ENCODE peak calls at places on chromosomes 4 and X, in four cellular contexts. G, J, A and E are unnamed samples.

GRCh38 chrX:105483011-105483410 is 262.5 kb upstream of the TEX13A start:
- DNase-seq in G (no peak), J (peak; percentile 16), A (no peak), E (no peak)

GRCh38 chr4:99998062-99998880 is 48.2 kb upstream of the H2AZ1 start:
- DNase-seq in G (no peak), J (peak; percentile 42), A (peak; percentile 9), E (no peak)

GRCh38 chr4:83389756-83390505 is 55.3 kb upstream of the HPSE start:
- DNase-seq in G (no peak), J (no peak), A (no peak), E (no peak)

GRCh38 chr4:119797238-119797894 is 168.8 kb upstream of the PDE5A start:
- DNase-seq in G (no peak), J (no peak), A (no peak), E (no peak)

GRCh38 chr4:183132081-183132480 is 33.0 kb downstream of the WWC2 start:
- DNase-seq in G (no peak), J (no peak), A (no peak), E (no peak)

GRCh38 chr4:31237242-31237641 is 517.1 kb downstream of the PCDH7 start:
- DNase-seq in G (no peak), J (no peak), A (no peak), E (no peak)

GRCh38 chrX:18286322-18286831 is 65.7 kb upstream of the BEND2 start:
- DNase-seq in G (no peak), J (no peak), A (no peak), E (no peak)

GRCh38 chr4:113610542-113610941 is 151.0 kb downstream of the CAMK2D start:
- DNase-seq in G (no peak), J (no peak), A (no peak), E (no peak)

GRCh38 chr4:115165503-115165902 is 52.1 kb upstream of the NDST4 start:
- DNase-seq in G (no peak), J (no peak), A (no peak), E (no peak)

GRCh38 chr4:20474119-20474518 is 222.4 kb downstream of the SLIT2 start:
- DNase-seq in G (no peak), J (peak; percentile 37), A (no peak), E (no peak)

GRCh38 chrX:40933132-40934078 is 151.8 kb upstream of the USP9X start:
- DNase-seq in G (peak; percentile 68), J (peak; percentile 82), A (no peak), E (no peak)

GRCh38 chrX:132365490-132365889 is 123.3 kb downstream of the MBNL3 start:
- DNase-seq in G (no peak), J (no peak), A (no peak), E (no peak)

GRCh38 chr4:78022517-78022916 is 34.6 kb upstream of the FRAS1 start:
- DNase-seq in G (no peak), J (no peak), A (no peak), E (no peak)

GRCh38 chr4:2881431-2881830 is 37.8 kb downstream of the ADD1 start:
- DNase-seq in G (no peak), J (peak; percentile 65), A (no peak), E (no peak)

GRCh38 chr4:170589597-170590191 is 499.9 kb upstream of the AADAT start:
- DNase-seq in G (peak; percentile 2), J (no peak), A (peak; percentile 36), E (no peak)

GRCh38 chrX:10833299-10834169 is 213.1 kb upstream of the MID1 start:
- DNase-seq in G (peak; percentile 14), J (no peak), A (peak; percentile 10), E (peak; percentile 70)

GRCh38 chrX:21723097-21723496 is 34.8 kb downstream of the SMPX start:
- DNase-seq in G (no peak), J (no peak), A (no peak), E (no peak)

GRCh38 chr4:80010316-80010715 is 62.7 kb downstream of the ANTXR2 start:
- DNase-seq in G (no peak), J (no peak), A (no peak), E (no peak)

GRCh38 chr4:80008971-80009370 is 64.1 kb downstream of the ANTXR2 start:
- DNase-seq in G (no peak), J (no peak), A (no peak), E (no peak)

GRCh38 chr4:80014531-80014930 is 58.5 kb downstream of the ANTXR2 start:
- DNase-seq in G (no peak), J (no peak), A (no peak), E (no peak)

GRCh38 chr4:80012291-80012690 is 60.7 kb downstream of the ANTXR2 start:
- DNase-seq in G (no peak), J (no peak), A (no peak), E (no peak)

DNA sequence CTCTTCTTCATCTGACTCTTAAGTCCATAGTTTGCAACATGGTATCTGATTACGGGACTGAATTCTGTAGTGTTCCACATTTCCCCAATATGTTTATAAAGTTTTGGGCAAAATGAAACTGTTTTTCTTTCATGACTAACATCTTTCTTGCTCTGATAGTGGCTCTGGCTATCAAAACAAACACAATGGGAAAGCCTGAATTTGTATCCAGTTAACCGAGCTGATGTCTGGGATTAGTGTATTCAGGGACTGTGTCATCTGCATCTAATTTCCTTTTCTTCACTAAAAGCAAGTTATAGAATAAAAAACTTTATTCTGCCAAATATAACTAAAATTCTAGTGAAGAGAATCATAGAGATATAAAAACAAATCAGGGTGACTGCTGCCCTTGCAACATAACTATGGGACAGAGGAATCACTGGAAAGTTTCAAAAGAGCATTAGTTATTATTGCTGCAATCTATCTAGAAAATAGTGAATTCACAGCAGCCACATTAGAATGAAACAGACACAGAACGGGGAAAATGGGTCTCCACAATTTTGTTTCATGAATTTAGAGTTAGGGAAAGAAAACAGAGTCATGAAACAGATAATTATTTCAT is 61.3 kb downstream of the ANTXR2 start:
- DNase-seq in G (no peak), J (peak; percentile 85), A (no peak), E (no peak)
- H3K4me1 ChIP-seq in G (peaks cover 26% of the 10 kb centered on the region), J (peaks cover 41% of the 10 kb centered on the region), A (peaks cover 11% of the 10 kb centered on the region), E (no peaks in the 10 kb centered on the region)

GRCh38 chr4:13548984-13549546 is 4.8 kb upstream of the NKX3-2 start:
- DNase-seq in G (peak; percentile 88), J (peak; percentile 75), A (peak; percentile 65), E (peak; percentile 86)
- H3K4me3 ChIP-seq in G (peak overlapping the region; percentile 30), J (peak overlapping the region; percentile 49), A (peak overlapping the region; percentile 71), E (peak overlapping the region; percentile 28)

GRCh38 chrX:112247714-112248113 is 165.1 kb upstream of the TRPC5 start:
- DNase-seq in G (no peak), J (no peak), A (no peak), E (no peak)
- TF ChIP-seq POLR2AphosphoS5 in G (no peak), J (no peak), A (no peak), E (no peak)

DNA sequence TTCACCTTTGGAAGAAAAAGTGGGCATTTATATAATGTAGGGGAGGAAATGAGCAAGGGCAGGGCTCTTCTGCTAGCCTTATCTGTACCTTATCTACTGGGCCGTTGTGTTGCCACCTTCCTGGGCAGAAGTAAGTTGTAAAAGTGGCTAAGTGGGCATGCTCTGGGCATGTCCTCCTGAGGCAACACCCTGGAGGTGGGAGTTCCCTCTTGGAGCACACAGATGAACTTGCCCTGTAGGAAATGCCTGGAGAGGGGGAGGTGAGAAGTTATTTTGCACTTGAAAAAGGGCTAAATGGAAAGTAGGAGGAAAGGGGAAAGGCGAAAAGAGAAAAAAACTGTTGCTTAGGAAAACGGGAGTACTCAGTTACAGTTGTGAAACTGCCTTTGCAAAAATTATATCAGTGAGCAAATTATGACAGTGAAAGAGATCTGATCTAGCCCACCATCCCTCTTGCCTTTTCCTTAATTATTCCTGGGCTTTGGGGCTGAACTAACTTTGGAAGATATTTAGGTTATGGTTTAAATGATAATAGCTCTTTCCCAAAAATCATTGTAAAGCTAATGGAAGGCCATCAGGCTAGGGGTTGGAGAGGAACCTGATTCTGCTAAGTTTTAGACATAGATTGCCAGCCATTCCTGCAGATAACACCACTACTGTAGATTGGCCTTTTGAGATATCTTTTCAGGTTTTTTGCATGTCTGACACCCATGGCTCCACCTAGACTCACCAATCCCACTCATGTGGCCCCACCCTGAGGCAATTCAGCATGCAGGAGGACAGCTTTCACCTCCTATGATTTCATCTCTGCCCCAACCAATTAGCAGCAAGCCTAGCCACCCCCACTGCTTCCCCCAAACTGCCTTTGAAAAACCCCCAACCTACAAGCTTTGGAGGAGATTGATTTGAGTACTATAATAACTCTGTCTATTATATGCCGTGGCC is 20.5 kb upstream of the ZNF81 start:
- DNase-seq in G (no peak), J (peak; percentile 58), A (no peak), E (peak; percentile 49)
- H3K4me1 ChIP-seq in G (peaks cover 31% of the 10 kb centered on the region), J (peaks cover 4% of the 10 kb centered on the region), A (no peaks in the 10 kb centered on the region), E (peaks cover 5% of the 10 kb centered on the region)

GRCh38 chr4:145132521-145133098 is 34.5 kb downstream of the ABCE1 start:
- DNase-seq in G (no peak), J (peak; percentile 91), A (no peak), E (no peak)
- H3K4me3 ChIP-seq in G (no peak overlapping the region), J (no peak overlapping the region), A (no peak overlapping the region), E (no peak overlapping the region)

GRCh38 chrX:34656467-34656841 is 631 bp downstream of the TMEM47 start:
- DNase-seq in G (no peak), J (peak; percentile 7), A (no peak), E (no peak)

GRCh38 chrX:34658316-34658715 is 1.2 kb upstream of the TMEM47 start:
- DNase-seq in G (no peak), J (no peak), A (no peak), E (no peak)

GRCh38 chrX:34654939-34655338 is 2.1 kb downstream of the TMEM47 start:
- DNase-seq in G (no peak), J (peak; percentile 54), A (no peak), E (no peak)

GRCh38 chrX:34655496-34656258 is 1.4 kb downstream of the TMEM47 start:
- DNase-seq in G (no peak), J (peak; percentile 39), A (no peak), E (no peak)

GRCh38 chrX:34656842-34657780 is at the start of gene TMEM47:
- DNase-seq in G (peak; percentile 53), J (peak; percentile 83), A (no peak), E (peak; percentile 71)
- TF ChIP-seq POLR2AphosphoS5 in G (no peak), J (peak; percentile 84), A (no peak), E (no peak)

GRCh38 chr4:24423670-24424069 is 160.7 kb downstream of the DHX15 start:
- DNase-seq in G (no peak), J (no peak), A (no peak), E (no peak)
- H3K4me1 ChIP-seq in G (no peaks in the 10 kb centered on the region), J (no peaks in the 10 kb centered on the region), A (no peaks in the 10 kb centered on the region), E (peaks cover 4% of the 10 kb centered on the region)

GRCh38 chr4:8108991-8109390 is 49.6 kb downstream of the ABLIM2 start:
- DNase-seq in G (no peak), J (no peak), A (no peak), E (no peak)

GRCh38 chr4:8108261-8108660 is 50.4 kb downstream of the ABLIM2 start:
- DNase-seq in G (no peak), J (no peak), A (no peak), E (peak; percentile 44)

GRCh38 chr4:8109406-8110065 is 49.1 kb downstream of the ABLIM2 start:
- DNase-seq in G (no peak), J (no peak), A (no peak), E (no peak)

GRCh38 chr4:8112036-8112576 is 46.5 kb downstream of the ABLIM2 start:
- DNase-seq in G (no peak), J (no peak), A (no peak), E (no peak)

GRCh38 chr4:8110071-8110986 is 48.3 kb downstream of the ABLIM2 start:
- DNase-seq in G (peak; percentile 50), J (no peak), A (peak; percentile 21), E (no peak)
- H3K4me3 ChIP-seq in G (no peak overlapping the region), J (no peak overlapping the region), A (no peak overlapping the region), E (no peak overlapping the region)